ENCODE peak calls at places on chromosome 6, in six cellular contexts. J, X, G, A, B and F are unnamed samples.
A peak's percentile ranks its signal among the peaks of the same experiment; 100 is the strongest.

GRCh38 chr6:74054190-74054589 is 358.2 kb downstream of the CD109 start:
- DNase-seq in J (no peak), X (no peak), G (no peak), A (no peak), B (no peak), F (no peak)

GRCh38 chr6:165717732-165718465 is 54.9 kb upstream of the PDE10A start:
- DNase-seq in J (no peak), X (peak; percentile 82), G (no peak), A (no peak), B (no peak), F (no peak)

GRCh38 chr6:149461670-149462069 is 23.1 kb downstream of the ZC3H12D start:
- DNase-seq in J (no peak), X (no peak), G (no peak), A (no peak), B (no peak), F (no peak)

GRCh38 chr6:134980846-134981245 is 30.9 kb upstream of the ALDH8A1 start:
- DNase-seq in J (no peak), X (no peak), G (no peak), A (no peak), B (no peak), F (no peak)

GRCh38 chr6:15303920-15304291 is 58.0 kb downstream of the JARID2 start:
- DNase-seq in J (no peak), X (no peak), G (no peak), A (no peak), B (no peak), F (no peak)

GRCh38 chr6:104909140-104909525 is 47.8 kb upstream of the LIN28B start:
- DNase-seq in J (no peak), X (no peak), G (no peak), A (no peak), B (no peak), F (no peak)

GRCh38 chr6:3504938-3505735 is 48.3 kb upstream of the SLC22A23 start:
- DNase-seq in J (no peak), X (peak; percentile 32), G (no peak), A (no peak), B (no peak), F (no peak)

GRCh38 chr6:106511274-106512047 is 117.8 kb downstream of the RTN4IP1 start:
- DNase-seq in J (peak; percentile 91), X (peak; percentile 63), G (peak; percentile 39), A (peak; percentile 59), B (peak; percentile 63), F (peak; percentile 38)

GRCh38 chr6:30915591-30915946 is 1.5 kb downstream of the VARS2 start:
- DNase-seq in J (no peak), X (peak; percentile 53), G (no peak), A (no peak), B (peak; percentile 75), F (peak; percentile 44)

GRCh38 chr6:139474145-139475108 is 100.0 kb upstream of the CITED2 start:
- DNase-seq in J (peak; percentile 48), X (peak; percentile 33), G (peak; percentile 11), A (no peak), B (peak; percentile 43), F (peak; percentile 33)

GRCh38 chr6:40852667-40853383 is 186.2 kb downstream of the UNC5CL start:
- DNase-seq in J (no peak), X (no peak), G (no peak), A (no peak), B (peak; percentile 33), F (no peak)

GRCh38 chr6:42140756-42141602 is 1.4 kb downstream of the C6orf132 start:
- DNase-seq in J (no peak), X (peak; percentile 23), G (no peak), A (no peak), B (no peak), F (no peak)

GRCh38 chr6:81700414-81700813 is 52.1 kb downstream of the TENT5A start:
- DNase-seq in J (no peak), X (peak; percentile 31), G (no peak), A (no peak), B (no peak), F (no peak)

GRCh38 chr6:122821095-122821494 is 32.0 kb downstream of the SMPDL3A start:
- DNase-seq in J (no peak), X (no peak), G (no peak), A (no peak), B (no peak), F (no peak)

GRCh38 chr6:146829792-146830565 is 231.2 kb downstream of the ADGB start:
- DNase-seq in J (no peak), X (no peak), G (no peak), A (no peak), B (no peak), F (no peak)

GRCh38 chr6:135880066-135880972 is 28.8 kb downstream of the PDE7B start:
- DNase-seq in J (no peak), X (peak; percentile 79), G (peak; percentile 14), A (no peak), B (no peak), F (no peak)

GRCh38 chr6:136783495-136784270 is 8.6 kb downstream of the MAP3K5 start:
- DNase-seq in J (peak; percentile 88), X (no peak), G (no peak), A (no peak), B (no peak), F (no peak)

GRCh38 chr6:169957351-169957963 is 206.0 kb downstream of the ERMARD start:
- DNase-seq in J (peak; percentile 76), X (no peak), G (peak; percentile 5), A (no peak), B (no peak), F (peak; percentile 65)

GRCh38 chr6:170152111-170152926 is 138.6 kb downstream of the DLL1 start:
- DNase-seq in J (peak; percentile 74), X (peak; percentile 19), G (peak; percentile 76), A (peak; percentile 61), B (peak; percentile 59), F (peak; percentile 57)

GRCh38 chr6:10180138-10181074 is 234.5 kb downstream of the TFAP2A start:
- DNase-seq in J (no peak), X (no peak), G (no peak), A (no peak), B (no peak), F (no peak)

GRCh38 chr6:169810066-169810989 is 58.9 kb downstream of the ERMARD start:
- DNase-seq in J (peak; percentile 67), X (no peak), G (peak; percentile 51), A (no peak), B (peak; percentile 79), F (no peak)

GRCh38 chr6:166152660-166153059 is 15.0 kb downstream of the TBXT start:
- DNase-seq in J (no peak), X (no peak), G (no peak), A (no peak), B (no peak), F (no peak)

GRCh38 chr6:28209753-28210535 is 15.1 kb upstream of the ZSCAN9 start:
- DNase-seq in J (no peak), X (no peak), G (no peak), A (no peak), B (no peak), F (no peak)

DNA sequence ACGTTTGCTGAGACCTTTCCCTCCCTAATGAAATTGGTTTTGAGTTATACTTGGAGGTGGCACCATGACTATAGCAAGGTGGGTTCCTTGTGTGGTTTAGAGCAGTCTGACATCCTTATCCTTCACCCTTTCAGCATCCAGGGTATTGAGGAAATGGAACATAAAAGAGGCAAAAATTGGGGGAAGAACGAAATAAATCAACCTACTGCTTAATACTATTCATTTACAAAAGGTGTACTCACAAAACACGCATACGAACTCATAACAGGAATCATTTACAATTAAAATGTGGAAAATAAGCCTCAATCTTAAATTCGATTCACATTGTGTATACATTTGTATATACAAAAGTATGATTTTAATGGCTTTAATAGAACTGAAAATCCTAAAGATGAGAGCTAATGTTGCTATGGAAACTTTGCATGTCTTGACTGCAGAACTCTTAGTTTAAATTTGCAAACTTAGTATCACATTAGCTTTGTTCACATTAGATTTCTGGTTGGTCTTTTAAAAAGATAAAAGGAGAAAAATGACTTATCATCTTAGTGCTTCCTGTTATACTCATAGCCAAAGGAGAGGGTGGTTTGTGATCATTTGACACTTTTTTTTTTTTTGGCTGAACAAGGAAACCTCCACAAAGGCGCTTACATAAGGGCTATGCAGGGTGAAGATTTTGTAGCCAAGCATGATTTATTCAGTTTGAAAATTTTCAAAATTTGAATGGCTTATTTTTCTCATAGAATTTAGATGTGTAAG is 76.1 kb upstream of the ATXN1 start:
- DNase-seq in J (no peak), X (no peak), G (no peak), A (no peak), B (no peak), F (no peak)
- H3K27ac ChIP-seq in J (no peak overlapping the region), X (no peak overlapping the region), G (no peak overlapping the region), A (no peak overlapping the region), B (no peak overlapping the region), F (no peak overlapping the region)

GRCh38 chr6:63635563-63636515 is at the start of gene PHF3:
- DNase-seq in J (peak; percentile 97), X (peak; percentile 86), G (peak; percentile 93), A (peak; percentile 96), B (peak; percentile 97), F (peak; percentile 90)
- TF ChIP-seq CTCF in J (no peak), X (no peak), G (no peak), A (no peak), B (peak; percentile 14), F (no peak)

DNA sequence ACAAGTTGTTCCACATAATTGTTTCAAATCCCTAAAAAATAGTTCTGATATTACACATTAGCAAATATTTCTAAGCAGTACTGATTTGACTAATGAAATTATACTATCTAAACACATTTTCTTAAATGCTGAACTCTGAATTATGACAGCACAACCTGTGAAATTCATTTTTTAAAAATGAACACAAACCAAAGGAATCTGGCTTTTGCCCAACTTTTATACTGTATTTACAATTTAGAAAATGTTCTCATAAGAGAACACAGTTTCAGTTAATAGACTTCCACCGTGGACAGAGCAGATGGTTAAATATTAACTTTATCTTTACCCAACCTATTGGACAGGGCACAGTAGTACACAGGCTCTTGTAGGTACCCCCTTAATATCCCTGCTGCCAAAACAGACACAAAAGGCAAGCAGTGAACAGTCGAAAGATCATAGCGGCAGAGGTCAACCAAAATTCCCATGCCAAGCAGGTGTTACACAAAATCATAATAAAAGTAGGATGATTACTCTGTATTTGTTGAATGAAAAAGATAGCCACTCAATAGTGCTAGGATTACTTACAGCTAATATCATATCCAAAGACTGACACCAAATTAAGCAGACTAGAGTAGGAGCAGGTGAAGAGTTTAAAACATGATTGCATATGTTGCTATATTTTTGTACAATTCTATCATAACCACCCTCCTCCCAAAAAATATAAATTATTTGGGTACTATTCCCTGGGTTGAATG is 122.4 kb downstream of the RNGTT start:
- DNase-seq in J (no peak), X (peak; percentile 36), G (no peak), A (no peak), B (no peak), F (no peak)
- H3K27ac ChIP-seq in J (no peak overlapping the region), X (no peak overlapping the region), G (no peak overlapping the region), A (no peak overlapping the region), B (no peak overlapping the region), F (peak overlapping the region; percentile 3)

DNA sequence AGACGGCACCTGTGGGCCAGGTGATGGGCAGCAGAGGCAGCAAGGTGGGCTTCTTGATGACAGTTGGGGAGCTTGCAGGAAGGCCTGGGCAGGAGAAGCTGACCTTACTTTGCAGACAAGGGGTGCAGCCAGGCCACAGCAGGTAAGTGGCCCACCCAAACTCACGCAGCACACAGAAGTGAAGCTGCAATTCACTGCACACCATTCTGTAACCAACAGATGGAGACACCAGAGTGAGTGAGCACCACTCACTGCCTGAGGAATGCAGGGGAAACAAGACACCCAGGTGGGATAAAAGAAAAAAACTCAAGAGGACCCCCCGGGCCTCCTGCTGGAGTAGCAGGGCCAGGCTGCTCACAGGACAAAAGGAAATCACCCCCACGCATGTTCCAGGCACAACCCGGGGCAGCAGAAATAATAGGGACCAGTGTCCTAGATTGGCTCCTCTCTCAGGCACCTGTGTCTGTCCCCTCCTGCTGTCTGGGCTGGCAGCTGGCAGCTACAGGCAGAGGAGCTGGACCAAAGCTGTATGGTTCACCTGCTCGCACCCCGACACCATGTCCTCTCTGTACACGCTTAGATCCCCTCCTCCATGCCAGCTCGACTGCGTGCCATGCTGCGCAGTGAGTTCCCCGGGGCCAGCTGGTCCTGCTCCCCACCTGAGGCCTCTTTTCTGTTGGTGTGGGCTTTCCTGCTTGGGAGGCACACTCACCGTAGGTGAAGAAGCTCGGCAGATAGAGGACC is 4.9 kb downstream of the MTCH1 start:
- DNase-seq in J (no peak), X (no peak), G (no peak), A (no peak), B (peak; percentile 57), F (no peak)
- TF ChIP-seq CTCF in J (no peak), X (no peak), G (no peak), A (peak; percentile 19), B (peak; percentile 33), F (no peak)